ENCODE peak calls at places on chromosome 7, in four cellular contexts. V is NB4, Y is IMR-90, P is GM06990. B is an unnamed sample.
A peak's percentile ranks its signal among the peaks of the same experiment; 100 is the strongest.

GRCh38 chr7:134515569-134516468 is 11.5 kb upstream of the AKR1B10 start:
- DNase-seq in V (peak; percentile 45), Y (peak; percentile 93), P (no peak), B (no peak)

GRCh38 chr7:49980414-49980813 is 112.6 kb downstream of the ZPBP start:
- DNase-seq in Y (no peak), P (no peak), V (peak; percentile 21), B (no peak)

GRCh38 chr7:74097937-74098614 is 14.5 kb downstream of the LIMK1 start:
- DNase-seq in V (no peak), P (no peak), Y (peak; percentile 96), B (no peak)

GRCh38 chr7:151062111-151062398 is 2.7 kb downstream of the SLC4A2 start:
- DNase-seq in V (no peak), P (no peak), Y (no peak), B (no peak)

GRCh38 chr7:105306160-105306784 is 82.4 kb downstream of the SRPK2 start:
- DNase-seq in Y (no peak), V (no peak), P (no peak), B (peak; percentile 97)

GRCh38 chr7:2876031-2876862 is 32.1 kb upstream of the GNA12 start:
- DNase-seq in V (no peak), P (no peak), Y (peak; percentile 87), B (no peak)

GRCh38 chr7:73699370-73700069 is 16.1 kb downstream of the BUD23 start:
- DNase-seq in V (no peak), Y (no peak), P (no peak), B (no peak)

GRCh38 chr7:27254625-27255024 is 12.0 kb downstream of the EVX1 start:
- DNase-seq in V (no peak), P (no peak), Y (no peak), B (no peak)

GRCh38 chr7:119935418-119936025 is 337.5 kb upstream of the KCND2 start:
- DNase-seq in V (peak; percentile 62), P (peak; percentile 1), Y (peak; percentile 62), B (peak; percentile 25)

GRCh38 chr7:44194069-44194468 is 4.8 kb upstream of the GCK start:
- DNase-seq in P (no peak), Y (peak; percentile 33), V (peak; percentile 57), B (no peak)

GRCh38 chr7:108290344-108291134 is 160.4 kb upstream of the LAMB4 start:
- DNase-seq in P (no peak), V (no peak), Y (no peak), B (no peak)

GRCh38 chr7:19754521-19755116 is 18.8 kb downstream of the TMEM196 start:
- DNase-seq in Y (peak; percentile 12), V (peak; percentile 57), P (peak; percentile 36), B (peak; percentile 40)

GRCh38 chr7:112205348-112206237 is 606 bp downstream of the DOCK4 start:
- DNase-seq in P (peak; percentile 61), Y (peak; percentile 64), V (peak; percentile 71), B (no peak)

GRCh38 chr7:45679516-45679915 is 105.3 kb downstream of the ADCY1 start:
- DNase-seq in V (no peak), P (no peak), Y (no peak), B (no peak)

GRCh38 chr7:81462672-81463071 is 307.2 kb downstream of the HGF start:
- DNase-seq in Y (peak; percentile 85), V (no peak), P (no peak), B (no peak)

GRCh38 chr7:45140827-45141226 is 16.8 kb upstream of the RAMP3 start:
- DNase-seq in Y (no peak), V (peak; percentile 63), P (no peak), B (no peak)

GRCh38 chr7:1923409-1924053 is 253.5 kb downstream of the ELFN1 start:
- DNase-seq in Y (no peak), P (no peak), V (no peak), B (no peak)

GRCh38 chr7:140533394-140533872 is 54.1 kb upstream of the MKRN1 start:
- DNase-seq in V (peak; percentile 58), Y (peak; percentile 29), P (no peak), B (no peak)

GRCh38 chr7:151624246-151624928 is 104.7 kb upstream of the RHEB start:
- DNase-seq in V (no peak), Y (no peak), P (no peak), B (no peak)

GRCh38 chr7:79332091-79332490 is 121.4 kb downstream of the MAGI2 start:
- DNase-seq in Y (no peak), P (no peak), V (no peak), B (no peak)

GRCh38 chr7:28107960-28108359 is 72.6 kb downstream of the JAZF1 start:
- DNase-seq in Y (no peak), V (no peak), P (no peak), B (no peak)

GRCh38 chr7:105877736-105878135 is 1.3 kb upstream of the ATXN7L1 start:
- DNase-seq in Y (no peak), P (no peak), V (no peak), B (no peak)

GRCh38 chr7:112420236-112420945 is 29.9 kb upstream of the IFRD1 start:
- DNase-seq in Y (peak; percentile 6), P (no peak), V (no peak), B (no peak)

GRCh38 chr7:66258409-66258808 is 53.3 kb downstream of the TPST1 start:
- DNase-seq in P (no peak), V (no peak), Y (no peak), B (no peak)

GRCh38 chr7:11758627-11759111 is 73.3 kb downstream of the THSD7A start:
- DNase-seq in Y (no peak), P (no peak), V (no peak), B (no peak)

GRCh38 chr7:11754933-11755332 is 77.1 kb downstream of the THSD7A start:
- DNase-seq in Y (no peak), P (no peak), V (no peak), B (no peak)

GRCh38 chr7:11757153-11757552 is 74.8 kb downstream of the THSD7A start:
- DNase-seq in Y (no peak), V (no peak), P (no peak), B (no peak)

DNA sequence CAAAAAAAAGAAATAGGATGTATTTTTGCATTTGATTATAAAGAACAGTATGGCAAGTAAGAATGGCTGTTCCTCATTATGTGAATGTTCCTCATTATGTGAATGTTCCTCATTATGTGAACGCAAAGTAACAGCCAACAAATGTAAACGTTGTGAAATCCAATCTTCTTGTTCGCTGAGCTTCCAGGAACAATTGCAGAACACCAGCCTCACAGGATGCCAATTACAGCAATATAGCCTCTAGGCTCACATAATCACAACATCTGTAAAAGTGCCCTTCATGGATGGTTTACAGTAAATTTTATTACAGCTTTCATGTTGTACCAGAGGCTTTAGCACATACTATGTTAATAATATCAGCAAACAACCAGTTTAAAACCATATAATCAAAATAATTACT is 71.6 kb downstream of the THSD7A start:
- DNase-seq in V (peak; percentile 54), P (no peak), Y (no peak), B (no peak)
- H3K4me3 ChIP-seq in V (no peak overlapping the region), P (no peak overlapping the region), Y (no peak overlapping the region), B (no peak overlapping the region)

GRCh38 chr7:130489140-130489967 is 2.5 kb upstream of the MEST start:
- DNase-seq in V (no peak), P (no peak), Y (peak; percentile 85), B (no peak)

GRCh38 chr7:130488376-130489139 is 3.3 kb upstream of the MEST start:
- DNase-seq in V (no peak), P (no peak), Y (no peak), B (no peak)

GRCh38 chr7:130485734-130486113 is 6.2 kb upstream of the MEST start:
- DNase-seq in P (no peak), V (no peak), Y (no peak), B (no peak)

GRCh38 chr7:130486963-130487324 is 4.9 kb upstream of the MEST start:
- DNase-seq in Y (no peak), P (no peak), V (no peak), B (no peak)

DNA sequence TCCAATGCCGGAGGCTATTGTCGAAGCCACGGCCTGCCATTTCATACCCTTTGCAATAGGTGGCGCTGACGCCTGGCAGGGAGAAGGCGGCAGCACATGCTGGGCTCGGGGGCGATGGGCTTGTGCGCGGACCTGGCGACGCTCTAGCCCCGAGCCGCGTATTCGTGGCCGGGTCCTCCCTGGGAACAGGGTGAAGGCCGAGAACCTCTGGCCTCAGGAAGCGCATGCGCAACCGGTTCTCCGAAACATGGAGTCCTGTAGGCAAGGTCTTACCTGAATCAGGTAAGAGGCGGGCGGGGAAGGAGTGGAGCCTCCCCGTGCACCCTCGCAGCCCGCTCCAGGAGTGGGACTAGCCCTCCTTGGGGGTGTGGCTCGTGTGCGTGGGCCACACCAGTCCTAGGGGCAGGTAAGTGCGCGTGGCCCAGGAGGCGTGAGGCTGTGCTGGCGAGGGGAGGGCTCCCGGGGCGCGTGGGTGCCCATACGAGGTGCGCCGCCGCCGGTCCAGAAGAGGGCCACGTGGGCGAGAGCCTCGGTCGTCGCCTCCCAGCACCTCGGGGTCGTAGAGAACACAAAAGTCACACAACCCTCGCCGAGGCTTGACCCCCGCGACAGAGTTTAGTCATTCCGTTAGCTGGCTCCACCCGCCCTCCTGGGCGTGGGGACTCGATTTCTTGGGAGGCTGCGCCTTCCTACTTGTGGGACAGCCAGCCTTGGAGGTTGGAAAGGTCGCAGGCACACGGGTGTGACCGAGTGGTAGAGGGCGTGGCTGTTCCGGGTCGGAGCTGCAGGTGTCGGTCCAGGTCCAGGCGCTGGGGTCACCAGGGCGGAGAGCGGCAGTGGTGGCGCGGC is 5.5 kb upstream of the MEST start:
- DNase-seq in P (peak; percentile 60), V (peak; percentile 95), Y (no peak), B (no peak)
- H3K4me3 ChIP-seq in P (peak overlapping the region; percentile 64), V (peak overlapping the region; percentile 74), Y (no peak overlapping the region), B (no peak overlapping the region)

GRCh38 chr7:144391823-144392255 is 11.7 kb downstream of the NOBOX start:
- DNase-seq in V (peak; percentile 62), Y (peak; percentile 39), P (no peak), B (peak; percentile 41)
- H3K4me3 ChIP-seq in V (no peak overlapping the region), Y (no peak overlapping the region), P (no peak overlapping the region), B (no peak overlapping the region)

DNA sequence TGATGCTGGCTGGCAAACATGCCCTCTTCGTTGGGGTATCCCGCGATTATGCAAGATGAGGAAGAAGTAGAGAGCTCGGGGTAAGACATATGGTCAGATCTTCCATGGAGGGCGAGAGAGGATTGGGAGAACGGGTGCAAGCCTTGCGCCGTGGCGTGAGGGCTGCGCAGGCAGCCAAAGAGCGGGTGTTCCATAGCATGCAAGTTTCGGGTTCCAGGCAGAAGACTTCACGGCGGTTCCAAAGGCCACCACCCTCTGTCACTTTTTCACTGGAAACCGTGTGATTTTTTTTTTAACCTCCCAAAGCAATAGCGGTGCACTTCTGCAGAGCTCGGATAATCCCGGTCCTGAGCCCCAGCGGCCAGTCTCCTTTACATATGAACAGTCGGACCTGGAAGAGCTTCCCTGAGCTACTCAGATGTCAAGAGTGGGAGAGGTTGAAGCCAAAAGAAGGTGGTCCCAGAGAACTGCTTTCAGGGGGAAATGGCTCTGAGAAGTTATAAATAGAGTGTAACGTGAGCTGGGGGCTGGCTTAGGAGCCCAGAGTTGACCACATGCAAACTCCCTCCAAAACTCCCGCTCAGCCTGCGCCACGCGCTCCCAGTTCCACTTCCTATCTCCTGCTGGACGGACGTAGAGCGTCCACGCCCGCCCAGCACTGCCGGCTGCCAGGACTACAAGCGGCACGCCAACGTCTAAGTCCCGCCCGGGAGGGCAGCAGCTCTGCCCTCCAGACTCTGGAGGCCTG is at the start of gene MEOX2:
- DNase-seq in V (no peak), Y (peak; percentile 7), P (no peak), B (no peak)
- H3K4me3 ChIP-seq in V (no peak within 1 kb of the TSS), Y (no peak within 1 kb of the TSS), P (no peak within 1 kb of the TSS), B (no peak within 1 kb of the TSS)

GRCh38 chr7:78039791-78040776 is 241.5 kb downstream of the PHTF2 start:
- DNase-seq in Y (no peak), P (peak; percentile 60), V (peak; percentile 45), B (no peak)
- H3K4me3 ChIP-seq in Y (no peak overlapping the region), P (no peak overlapping the region), V (no peak overlapping the region), B (no peak overlapping the region)

GRCh38 chr7:72064916-72065315 is 347.2 kb downstream of the CALN1 start:
- DNase-seq in Y (no peak), V (no peak), P (no peak), B (no peak)
- H3K4me3 ChIP-seq in Y (no peak overlapping the region), V (no peak overlapping the region), P (no peak overlapping the region), B (no peak overlapping the region)

GRCh38 chr7:47154781-47155180 is 427.1 kb downstream of the TNS3 start:
- DNase-seq in V (no peak), Y (no peak), P (no peak), B (no peak)
- H3K4me3 ChIP-seq in V (no peak overlapping the region), Y (no peak overlapping the region), P (no peak overlapping the region), B (no peak overlapping the region)